ENCODE peak calls at places on chromosome 1, in four cellular contexts. V is stimulated activated CD8-positive, alpha-beta memory T cell treated with anti-CD3 and anti-CD28 coated beads, Interleukin-4, amount 100 ng/mL, for 4 hours; D is GM23338; L is fibroblast of pulmonary artery. Y is an unnamed sample.

GRCh38 chr1:109252167-109252892 is 3.0 kb downstream of the CELSR2 start:
- DNase-seq in V (no peak), D (no peak), L (no peak), Y (no peak)

GRCh38 chr1:117633423-117633822 is 27.6 kb downstream of the TENT5C start:
- DNase-seq in V (no peak), D (no peak), L (no peak), Y (no peak)

GRCh38 chr1:24362416-24362815 is 43.3 kb downstream of the GRHL3 start:
- DNase-seq in V (no peak), D (no peak), L (no peak), Y (no peak)

GRCh38 chr1:38941527-38942019 is at the start of gene RHBDL2:
- DNase-seq in V (no peak), D (peak; percentile 32), L (peak; percentile 65), Y (no peak)

GRCh38 chr1:208951908-208952307 is 631.6 kb upstream of the CAMK1G start:
- DNase-seq in V (no peak), D (no peak), L (no peak), Y (no peak)

GRCh38 chr1:4375812-4376211 is 278.6 kb upstream of the AJAP1 start:
- DNase-seq in V (no peak), D (no peak), L (no peak), Y (no peak)

GRCh38 chr1:200314085-200314750 is 95.6 kb downstream of the ZNF281 start:
- DNase-seq in V (no peak), D (no peak), L (peak; percentile 58), Y (no peak)

GRCh38 chr1:171754381-171754705 is 12.5 kb upstream of the VAMP4 start:
- DNase-seq in V (no peak), D (peak; percentile 45), L (peak; percentile 43), Y (no peak)

GRCh38 chr1:29259802-29260441 is 23.6 kb downstream of the PTPRU start:
- DNase-seq in V (no peak), D (peak; percentile 84), L (no peak), Y (no peak)

Y was measured in SW 1271.